ENCODE peak calls at places on chromosomes 16 and 17, in seven cellular contexts. K is cardiac muscle cell, H is fibroblast of lung, M is cardiac fibroblast, N is choroid plexus epithelial cell, U is uterus, Z is transverse colon. P is an unnamed sample.

GRCh38 chr17:52025231-52025630 is 133.3 kb downstream of the CA10 start:
- DNase-seq in K (no peak), H (peak; percentile 70), M (no peak), N (no peak), U (no peak), Z (no peak), P (no peak)

GRCh38 chr17:80738987-80739730 is 194.5 kb downstream of the RPTOR start:
- DNase-seq in K (no peak), H (no peak), M (no peak), N (peak; percentile 69), U (no peak), Z (no peak), P (no peak)

GRCh38 chr17:27954521-27955495 is 61.6 kb upstream of the LYRM9 start:
- DNase-seq in K (no peak), H (no peak), M (no peak), N (no peak), U (no peak), Z (no peak), P (no peak)

GRCh38 chr16:22648141-22648540 is 137.4 kb downstream of the NPIPB5 start:
- DNase-seq in K (no peak), H (no peak), M (no peak), N (no peak), U (no peak), Z (no peak), P (no peak)

GRCh38 chr17:12613566-12613965 is 52.1 kb upstream of the MYOCD start:
- DNase-seq in K (no peak), H (peak; percentile 69), M (peak; percentile 35), N (peak; percentile 46), U (no peak), Z (no peak), P (no peak)

GRCh38 chr17:55433029-55433628 is 11.5 kb upstream of the MMD start:
- DNase-seq in K (no peak), H (peak; percentile 65), M (peak; percentile 49), N (peak; percentile 59), U (no peak), Z (no peak), P (no peak)

GRCh38 chr16:84876873-84877606 is 57.3 kb downstream of the CRISPLD2 start:
- DNase-seq in K (no peak), H (no peak), M (no peak), N (no peak), U (no peak), Z (no peak), P (no peak)

GRCh38 chr16:84044108-84044488 is 1.5 kb upstream of the SLC38A8 start:
- DNase-seq in K (peak; percentile 51), H (peak; percentile 14), M (peak; percentile 36), N (peak; percentile 47), U (no peak), Z (no peak), P (peak; percentile 52)

GRCh38 chr17:8153550-8153956 is 1.3 kb upstream of the PER1 start:
- DNase-seq in K (no peak), H (peak; percentile 98), M (peak; percentile 98), N (peak; percentile 98), U (peak; percentile 90), Z (peak; percentile 85), P (no peak)

GRCh38 chr17:82679586-82680465 is 18.7 kb downstream of the RAB40B start:
- DNase-seq in K (no peak), H (no peak), M (no peak), N (no peak), U (no peak), Z (peak; percentile 68), P (no peak)

GRCh38 chr16:88319116-88319965 is 63.4 kb upstream of the ZNF469 start:
- DNase-seq in K (no peak), H (no peak), M (no peak), N (no peak), U (no peak), Z (no peak), P (no peak)

GRCh38 chr17:21549107-21549687 is 143.1 kb upstream of the KCNJ18 start:
- DNase-seq in K (no peak), H (peak; percentile 73), M (peak; percentile 56), N (peak; percentile 63), U (no peak), Z (no peak), P (no peak)

GRCh38 chr17:80804466-80804865 is 187.2 kb upstream of the CHMP6 start:
- DNase-seq in K (no peak), H (no peak), M (no peak), N (no peak), U (no peak), Z (no peak), P (no peak)

GRCh38 chr17:65057520-65058075 is 1.1 kb upstream of the GNA13 start:
- DNase-seq in K (no peak), H (no peak), M (no peak), N (peak; percentile 16), U (peak; percentile 23), Z (no peak), P (no peak)

GRCh38 chr17:17999364-18000007 is 26.8 kb downstream of the DRC3 start:
- DNase-seq in K (no peak), H (no peak), M (no peak), N (peak; percentile 23), U (no peak), Z (no peak), P (no peak)

GRCh38 chr17:49061524-49061943 is 64.3 kb downstream of the IGF2BP1 start:
- DNase-seq in K (no peak), H (peak; percentile 52), M (no peak), N (peak; percentile 43), U (no peak), Z (no peak), P (no peak)

GRCh38 chr17:731943-732787 is at the start of gene TLCD3A:
- DNase-seq in K (peak; percentile 81), H (peak; percentile 64), M (peak; percentile 74), N (peak; percentile 57), U (peak; percentile 77), Z (peak; percentile 78), P (peak; percentile 63)

GRCh38 chr17:859461-860195 is 77.5 kb downstream of the MRM3 start:
- DNase-seq in K (no peak), H (peak; percentile 57), M (peak; percentile 20), N (peak; percentile 51), U (peak; percentile 55), Z (no peak), P (no peak)

GRCh38 chr17:35052240-35052608 is 11.3 kb downstream of the RFFL start:
- DNase-seq in K (no peak), H (peak; percentile 84), M (no peak), N (peak; percentile 36), U (no peak), Z (no peak), P (no peak)

GRCh38 chr16:3058173-3059030 is 7.0 kb upstream of the IL32 start:
- DNase-seq in K (peak; percentile 59), H (no peak), M (peak; percentile 39), N (peak; percentile 38), U (no peak), Z (peak; percentile 75), P (peak; percentile 45)

GRCh38 chr17:7582401-7583252 is 1.0 kb upstream of the MPDU1 start:
- DNase-seq in K (no peak), H (no peak), M (no peak), N (no peak), U (peak; percentile 49), Z (peak; percentile 24), P (no peak)

GRCh38 chr17:47654991-47655390 is 5.3 kb downstream of the KPNB1 start:
- DNase-seq in K (no peak), H (no peak), M (peak; percentile 7), N (no peak), U (no peak), Z (no peak), P (no peak)

GRCh38 chr17:47665655-47666054 is 15.9 kb downstream of the KPNB1 start:
- DNase-seq in K (no peak), H (no peak), M (peak; percentile 69), N (peak; percentile 67), U (no peak), Z (no peak), P (no peak)

GRCh38 chr17:47663997-47664941 is 14.6 kb downstream of the KPNB1 start:
- DNase-seq in K (peak; percentile 77), H (peak; percentile 48), M (peak; percentile 75), N (peak; percentile 81), U (peak; percentile 35), Z (peak; percentile 60), P (peak; percentile 75)

DNA sequence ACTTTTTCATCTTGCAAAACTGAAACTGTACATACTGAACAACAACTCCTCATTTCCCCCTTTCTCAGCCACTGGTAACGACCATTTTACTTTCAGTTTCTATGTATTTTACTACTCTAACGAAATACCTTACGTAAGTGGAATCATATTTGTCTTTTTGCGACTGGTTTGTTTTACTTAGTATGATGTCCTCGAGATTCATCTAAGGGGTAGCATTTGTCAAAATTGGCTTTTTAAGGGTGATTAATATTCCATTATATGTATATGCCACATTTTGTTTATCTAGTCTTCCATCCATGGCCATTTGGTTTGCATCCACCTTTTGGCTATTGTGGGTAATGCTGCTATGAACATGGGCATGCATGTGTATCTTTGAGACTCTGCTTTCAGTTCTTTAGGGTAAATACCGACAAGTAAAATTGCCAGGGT is 10.4 kb downstream of the KPNB1 start:
- DNase-seq in K (no peak), H (no peak), M (no peak), N (no peak), U (no peak), Z (no peak), P (no peak)
- TF ChIP-seq CTCF in K (no peak), H (no peak), M (no peak), N (no peak), U (no peak), Z (peak; percentile 37), P (no peak)

GRCh38 chr17:2388705-2389099 is 12.2 kb downstream of the MNT start:
- DNase-seq in K (no peak), H (no peak), M (no peak), N (no peak), U (no peak), Z (no peak), P (no peak)
- TF ChIP-seq CTCF in K (no peak), H (no peak), M (no peak), N (no peak), U (no peak), Z (no peak), P (no peak)

GRCh38 chr16:1557074-1557473 is 23.6 kb downstream of the TMEM204 start:
- DNase-seq in K (no peak), H (no peak), M (no peak), N (no peak), U (no peak), Z (no peak), P (no peak)

GRCh38 chr16:1554826-1555445 is 21.5 kb downstream of the TMEM204 start:
- DNase-seq in K (no peak), H (no peak), M (no peak), N (no peak), U (no peak), Z (no peak), P (no peak)

GRCh38 chr16:1552129-1552528 is 18.7 kb downstream of the TMEM204 start:
- DNase-seq in K (no peak), H (no peak), M (no peak), N (no peak), U (no peak), Z (no peak), P (no peak)

GRCh38 chr16:1556254-1556653 is 22.8 kb downstream of the TMEM204 start:
- DNase-seq in K (no peak), H (no peak), M (no peak), N (peak; percentile 51), U (no peak), Z (no peak), P (no peak)

GRCh38 chr16:1553976-1554825 is 20.7 kb downstream of the TMEM204 start:
- DNase-seq in K (no peak), H (no peak), M (no peak), N (no peak), U (peak; percentile 63), Z (no peak), P (no peak)
- TF ChIP-seq CTCF in K (no peak), H (no peak), M (no peak), N (no peak), U (no peak), Z (no peak), P (no peak)

GRCh38 chr17:66975614-66976378 is 11.3 kb downstream of the CACNG4 start:
- DNase-seq in K (no peak), H (no peak), M (no peak), N (peak; percentile 12), U (no peak), Z (no peak), P (peak; percentile 34)
- TF ChIP-seq CTCF in K (peak; percentile 9), H (no peak), M (no peak), N (peak; percentile 31), U (no peak), Z (no peak), P (no peak)